ENCODE peak calls at places on chromosomes 12 and 14, in five cellular contexts. K, R, N, B and H are unnamed samples.

GRCh38 chr12:117033382-117034045 is 65.7 kb downstream of the TESC start:
- DNase-seq in K (no peak), R (peak), N (peak), B (no peak), H (no peak)

GRCh38 chr14:20493634-20494033 is 11.7 kb upstream of the RNASE10 start:
- DNase-seq in K (no peak), R (peak), N (no peak), B (no peak), H (no peak)

GRCh38 chr12:45981075-45981837 is 9.1 kb downstream of the SCAF11 start:
- DNase-seq in K (no peak), R (no peak), N (no peak), B (no peak), H (no peak)

GRCh38 chr12:3076730-3077571 is at the start of gene TSPAN9:
- DNase-seq in K (peak), R (peak), N (peak), B (peak), H (peak)

GRCh38 chr12:92745874-92746553 is 43.2 kb downstream of the PLEKHG7 start:
- DNase-seq in K (peak), R (peak), N (no peak), B (peak), H (peak)

GRCh38 chr12:638948-639557 is 24.2 kb downstream of the NINJ2 start:
- DNase-seq in K (no peak), R (no peak), N (no peak), B (no peak), H (no peak)

GRCh38 chr12:127567531-127567930 is 699.4 kb upstream of the TMEM132C start:
- DNase-seq in K (no peak), R (no peak), N (no peak), B (no peak), H (no peak)

GRCh38 chr12:64825143-64826011 is 930 bp downstream of the TBC1D30 start:
- DNase-seq in K (no peak), R (no peak), N (no peak), B (no peak), H (no peak)

GRCh38 chr14:68293404-68293803 is 473.8 kb downstream of the RAD51B start:
- DNase-seq in K (no peak), R (no peak), N (no peak), B (no peak), H (no peak)

GRCh38 chr14:102092806-102093205 is 6.0 kb upstream of the HSP90AA1 start:
- DNase-seq in K (no peak), R (no peak), N (no peak), B (no peak), H (no peak)

GRCh38 chr14:104116544-104117340 is 21.6 kb upstream of the KIF26A start:
- DNase-seq in K (peak), R (peak), N (no peak), B (no peak), H (no peak)

GRCh38 chr14:79730911-79731310 is 480.4 kb downstream of the DIO2 start:
- DNase-seq in K (no peak), R (no peak), N (no peak), B (no peak), H (no peak)

GRCh38 chr12:99495797-99496196 is 151.8 kb upstream of the GARIN6 start:
- DNase-seq in K (no peak), R (no peak), N (no peak), B (no peak), H (no peak)

GRCh38 chr14:102508774-102509743 is 517 bp downstream of the ANKRD9 start:
- DNase-seq in K (peak), R (peak), N (peak), B (peak), H (peak)

GRCh38 chr12:67222302-67222701 is 46.9 kb upstream of the CAND1 start:
- DNase-seq in K (no peak), R (no peak), N (peak), B (no peak), H (no peak)

GRCh38 chr14:101823511-101824120 is 62.1 kb downstream of the PPP2R5C start:
- DNase-seq in K (no peak), R (no peak), N (no peak), B (no peak), H (no peak)

GRCh38 chr12:113452458-113452857 is 19.2 kb downstream of the LHX5 start:
- DNase-seq in K (no peak), R (no peak), N (no peak), B (no peak), H (no peak)

GRCh38 chr14:24868389-24868788 is 181.6 kb downstream of the STXBP6 start:
- DNase-seq in K (no peak), R (no peak), N (no peak), B (no peak), H (no peak)

GRCh38 chr12:89352492-89353187 is at the start of gene DUSP6:
- DNase-seq in K (peak), R (peak), N (peak), B (peak), H (peak)

GRCh38 chr12:89350661-89351488 is 1.4 kb downstream of the DUSP6 start:
- DNase-seq in K (peak), R (peak), N (no peak), B (no peak), H (no peak)

GRCh38 chr12:89351489-89352241 is 636 bp downstream of the DUSP6 start:
- DNase-seq in K (peak), R (peak), N (peak), B (no peak), H (no peak)

GRCh38 chr12:89353188-89353822 is 1.0 kb upstream of the DUSP6 start:
- DNase-seq in K (peak), R (peak), N (peak), B (peak), H (peak)

DNA sequence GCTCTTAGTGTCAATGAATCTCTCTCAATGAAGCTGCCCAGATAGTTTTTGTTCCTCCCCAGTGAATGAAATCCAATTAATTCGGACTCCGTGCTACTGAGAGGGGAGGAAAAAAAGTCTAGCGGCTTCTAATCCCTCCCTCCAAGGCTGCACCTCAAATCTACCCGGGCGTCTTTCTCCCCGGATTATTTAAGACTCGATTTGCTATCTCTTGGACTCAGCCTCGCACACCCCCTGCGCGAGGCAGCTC is 134 bp downstream of the DUSP6 start:
- DNase-seq in K (no peak), R (no peak), N (no peak), B (no peak), H (no peak)
- TF ChIP-seq POLR2A in K (peak), R (peak), N (no peak), B (peak), H (peak)

GRCh38 chr12:7868391-7868790 is 4.3 kb downstream of the SLC2A14 start:
- DNase-seq in K (no peak), R (no peak), N (no peak), B (no peak), H (no peak)

GRCh38 chr12:7869137-7869536 is 3.6 kb downstream of the SLC2A14 start:
- DNase-seq in K (no peak), R (no peak), N (no peak), B (no peak), H (no peak)

GRCh38 chr12:7870335-7870734 is 2.4 kb downstream of the SLC2A14 start:
- DNase-seq in K (no peak), R (no peak), N (no peak), B (no peak), H (no peak)

GRCh38 chr12:7877421-7877820 is 4.7 kb upstream of the SLC2A14 start:
- DNase-seq in K (no peak), R (no peak), N (no peak), B (no peak), H (no peak)

GRCh38 chr12:7872565-7873304 is at the start of gene SLC2A14:
- DNase-seq in K (no peak), R (no peak), N (no peak), B (no peak), H (no peak)
- TF ChIP-seq POLR2A in K (no peak), R (no peak), N (no peak), B (no peak), H (no peak)

GRCh38 chr14:61281186-61281676 is at the start of gene TMEM30B:
- DNase-seq in K (peak), R (peak), N (peak), B (no peak), H (no peak)
- TF ChIP-seq POLR2A in K (no peak), R (no peak), N (no peak), B (no peak), H (no peak)

GRCh38 chr14:93987376-93987775 is 9.7 kb upstream of the CCDC197 start:
- DNase-seq in K (no peak), R (no peak), N (no peak), B (no peak), H (no peak)
- TF ChIP-seq POLR2A in K (no peak), R (no peak), N (no peak), B (no peak), H (no peak)

DNA sequence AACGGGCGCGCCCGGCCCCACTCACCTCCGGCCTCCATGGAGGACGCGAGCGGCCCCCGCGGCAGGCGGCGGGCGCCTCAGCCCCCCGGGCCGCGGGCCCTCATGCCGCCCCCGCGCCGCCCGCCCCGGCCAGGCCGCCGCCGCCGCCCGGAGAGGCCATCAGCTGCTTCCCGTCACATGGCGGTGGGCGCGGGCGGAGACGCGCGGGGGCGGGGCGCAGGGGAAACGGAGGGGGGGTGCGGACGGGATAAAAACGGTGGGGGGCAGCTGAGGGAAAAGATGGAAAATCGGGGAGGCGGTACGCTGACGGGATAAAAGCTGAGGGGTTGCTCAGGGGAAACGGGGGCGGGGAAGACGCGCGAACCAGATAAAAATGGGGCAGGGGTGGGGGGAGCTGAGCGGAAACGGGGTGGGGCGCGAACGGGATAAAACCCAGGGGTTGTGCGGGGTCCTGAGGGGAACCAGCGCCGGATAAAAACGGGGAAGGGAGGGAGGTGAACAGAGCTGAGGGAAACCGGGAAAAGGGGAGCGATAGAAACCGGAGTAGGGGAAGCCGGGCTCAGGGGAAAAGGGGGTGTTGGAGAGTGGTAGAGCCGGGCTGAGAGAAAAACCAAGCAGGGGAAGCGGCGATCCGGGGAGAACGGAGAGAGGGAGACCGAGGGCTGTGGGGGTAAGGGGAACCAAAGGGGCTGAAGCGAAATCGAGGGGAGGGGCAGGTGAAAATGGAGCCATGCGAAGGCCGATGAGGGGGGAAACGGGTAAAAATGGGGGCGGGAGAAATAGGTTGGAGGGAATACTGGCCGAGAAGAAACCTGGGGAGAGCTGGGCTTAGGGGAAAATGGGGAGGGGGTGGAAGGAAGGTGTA is at the start of gene WSB2:
- DNase-seq in K (peak), R (peak), N (peak), B (peak), H (peak)
- TF ChIP-seq POLR2A in K (no peak), R (no peak), N (no peak), B (no peak), H (peak)

GRCh38 chr12:53179694-53180269 is 740 bp upstream of the ZNF740 start:
- DNase-seq in K (no peak), R (no peak), N (peak), B (no peak), H (no peak)

GRCh38 chr12:53180270-53180930 is at the start of the genes CSAD and ZNF740:
- DNase-seq in K (peak), R (peak), N (peak), B (peak), H (peak)

GRCh38 chr12:53182836-53183235 is 2.1 kb upstream of the CSAD start:
- DNase-seq in K (no peak), R (no peak), N (no peak), B (no peak), H (no peak)

GRCh38 chr12:53181935-53182334 is 1.2 kb upstream of the CSAD start:
- DNase-seq in K (no peak), R (no peak), N (no peak), B (no peak), H (no peak)

GRCh38 chr12:53180931-53181645 is 363 bp upstream of the CSAD start:
- DNase-seq in K (peak), R (peak), N (peak), B (peak), H (peak)
- TF ChIP-seq POLR2A in K (no peak), R (no peak), N (no peak), B (no peak), H (peak)

DNA sequence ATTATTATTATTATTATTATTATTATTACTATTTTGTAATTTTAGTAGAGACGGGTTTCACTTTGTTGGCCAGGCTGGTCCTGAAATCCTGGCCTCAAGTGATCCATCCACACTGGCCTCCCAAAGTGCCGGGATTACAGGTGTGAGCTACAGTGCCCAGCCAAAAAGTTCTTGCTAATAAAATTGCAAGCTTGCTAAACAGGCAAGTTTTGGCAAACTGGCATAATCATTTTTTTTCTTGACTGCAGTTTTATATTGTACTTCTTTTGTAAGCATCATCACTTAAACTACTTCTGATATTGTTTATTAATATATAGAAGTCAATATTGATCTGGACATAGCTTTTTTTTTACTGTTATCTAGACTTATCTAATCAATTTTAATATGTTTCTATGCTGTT is 536.4 kb downstream of the LRFN5 start:
- DNase-seq in K (no peak), R (no peak), N (no peak), B (no peak), H (no peak)
- TF ChIP-seq POLR2A in K (no peak), R (no peak), N (no peak), B (no peak), H (no peak)